ENCODE peak calls at places on chromosomes 6 and 20, in eight cellular contexts. O is IMR-90; V is AG04450; F is aorta; X is endothelial cell of umbilical vein; E is GM23248; Q is CD8-positive, alpha-beta memory T cell; S is PC-3. G is an unnamed sample.

GRCh38 chr20:6925744-6926278 is 158.3 kb downstream of the BMP2 start:
- DNase-seq in O (no peak), V (no peak), F (no peak), X (no peak), E (no peak), Q (no peak), S (no peak), G (no peak)

GRCh38 chr6:12371641-12372146 is 81.5 kb downstream of the EDN1 start:
- DNase-seq in O (peak), V (no peak), F (no peak), X (peak), E (peak), Q (no peak), S (peak), G (peak)

GRCh38 chr20:4808872-4809271 is 87.2 kb downstream of the PRND start:
- DNase-seq in O (peak), V (no peak), F (no peak), X (no peak), E (peak), Q (no peak), S (no peak), G (peak)

GRCh38 chr20:36408219-36408618 is 102.1 kb downstream of the DLGAP4 start:
- DNase-seq in O (peak), V (no peak), F (no peak), X (peak), E (peak), Q (no peak), S (peak), G (peak)

GRCh38 chr20:55057779-55058415 is 582.5 kb downstream of the DOK5 start:
- DNase-seq in O (no peak), V (no peak), F (no peak), X (no peak), E (no peak), Q (no peak), S (no peak), G (no peak)

GRCh38 chr6:43005844-43006243 is 7.9 kb downstream of the MEA1 start:
- DNase-seq in O (no peak), V (no peak), F (no peak), X (no peak), E (no peak), Q (no peak), S (no peak), G (no peak)

GRCh38 chr6:36590237-36590636 is 3.9 kb upstream of the SRSF3 start:
- DNase-seq in O (peak), V (peak), F (no peak), X (no peak), E (peak), Q (no peak), S (peak), G (peak)

GRCh38 chr6:33695451-33695855 is 16.0 kb downstream of the UQCC2 start:
- DNase-seq in O (no peak), V (no peak), F (no peak), X (no peak), E (peak), Q (no peak), S (no peak), G (no peak)

GRCh38 chr6:3159805-3160781 is 2.7 kb upstream of the TUBB2A start:
- DNase-seq in O (no peak), V (no peak), F (no peak), X (no peak), E (no peak), Q (peak), S (peak), G (no peak)

GRCh38 chr6:16868968-16869367 is 107.7 kb upstream of the ATXN1 start:
- DNase-seq in O (peak), V (no peak), F (no peak), X (no peak), E (no peak), Q (no peak), S (peak), G (peak)

GRCh38 chr6:53041356-53041755 is 23.8 kb upstream of the FBXO9 start:
- DNase-seq in O (peak), V (no peak), F (no peak), X (no peak), E (peak), Q (no peak), S (peak), G (peak)

GRCh38 chr20:50111120-50111828 is 1.7 kb downstream of the UBE2V1 start:
- DNase-seq in O (peak), V (no peak), F (no peak), X (no peak), E (peak), Q (no peak), S (peak), G (peak)

GRCh38 chr6:129683606-129684322 is 26.2 kb downstream of the ARHGAP18 start:
- DNase-seq in O (peak), V (peak), F (peak), X (peak), E (peak), Q (peak), S (peak), G (peak)

GRCh38 chr6:136324981-136325380 is 35.3 kb upstream of the BCLAF1 start:
- DNase-seq in O (no peak), V (no peak), F (no peak), X (no peak), E (no peak), Q (no peak), S (no peak), G (no peak)

GRCh38 chr6:44452725-44453124 is 65.2 kb downstream of the CDC5L start:
- DNase-seq in O (peak), V (peak), F (no peak), X (peak), E (peak), Q (no peak), S (peak), G (peak)

GRCh38 chr6:36130672-36131516 is 581 bp downstream of the MAPK13 start:
- DNase-seq in O (no peak), V (no peak), F (no peak), X (no peak), E (peak), Q (peak), S (peak), G (no peak)

GRCh38 chr6:99079058-99079457 is 131.3 kb upstream of the FBXL4 start:
- DNase-seq in O (no peak), V (no peak), F (no peak), X (no peak), E (no peak), Q (no peak), S (no peak), G (no peak)

GRCh38 chr20:57476073-57476526 is 48.8 kb downstream of the CTCFL start:
- DNase-seq in O (no peak), V (no peak), F (no peak), X (peak), E (no peak), Q (no peak), S (no peak), G (no peak)

GRCh38 chr6:14286144-14286543 is 168.6 kb downstream of the CD83 start:
- DNase-seq in O (peak), V (peak), F (peak), X (no peak), E (peak), Q (no peak), S (peak), G (peak)

GRCh38 chr6:153485072-153485471 is 354.0 kb upstream of the RGS17 start:
- DNase-seq in O (no peak), V (no peak), F (no peak), X (no peak), E (no peak), Q (no peak), S (no peak), G (no peak)

GRCh38 chr20:58130574-58130973 is 97.9 kb downstream of the ANKRD60 start:
- DNase-seq in O (no peak), V (no peak), F (no peak), X (no peak), E (no peak), Q (no peak), S (no peak), G (no peak)

GRCh38 chr6:108801331-108801730 is 46.9 kb upstream of the ARMC2 start:
- DNase-seq in O (no peak), V (no peak), F (no peak), X (no peak), E (no peak), Q (no peak), S (no peak), G (no peak)

GRCh38 chr20:21706345-21707195 is 1.1 kb downstream of the PAX1 start:
- DNase-seq in O (no peak), V (no peak), F (no peak), X (no peak), E (no peak), Q (no peak), S (no peak), G (no peak)

GRCh38 chr20:24668791-24669190 is 199.4 kb downstream of the SYNDIG1 start:
- DNase-seq in O (no peak), V (no peak), F (no peak), X (no peak), E (no peak), Q (no peak), S (no peak), G (no peak)

GRCh38 chr20:15146948-15147347 is 809.5 kb upstream of the FLRT3 start:
- DNase-seq in O (no peak), V (no peak), F (no peak), X (no peak), E (no peak), Q (no peak), S (no peak), G (no peak)

GRCh38 chr20:63706852-63707557 is 771 bp downstream of the ARFRP1 start:
- DNase-seq in O (peak), V (no peak), F (peak), X (peak), E (peak), Q (peak), S (peak), G (peak)

GRCh38 chr6:116251568-116252384 is 2.1 kb downstream of the TSPYL4 start:
- DNase-seq in O (peak), V (no peak), F (no peak), X (peak), E (peak), Q (no peak), S (no peak), G (peak)

GRCh38 chr6:159375014-159375413 is 205.8 kb downstream of the FNDC1 start:
- DNase-seq in O (no peak), V (no peak), F (no peak), X (no peak), E (no peak), Q (no peak), S (no peak), G (no peak)

GRCh38 chr6:157222201-157222981 is 100.9 kb downstream of the TMEM242 start:
- DNase-seq in O (no peak), V (no peak), F (no peak), X (no peak), E (no peak), Q (no peak), S (no peak), G (no peak)

GRCh38 chr20:31913431-31914157 is 38.3 kb downstream of the PDRG1 start:
- DNase-seq in O (no peak), V (no peak), F (no peak), X (no peak), E (no peak), Q (no peak), S (no peak), G (no peak)

GRCh38 chr20:42530855-42531674 is 658.6 kb downstream of the PTPRT start:
- DNase-seq in O (no peak), V (no peak), F (no peak), X (no peak), E (peak), Q (no peak), S (peak), G (peak)

GRCh38 chr20:36085686-36086267 is 68.8 kb upstream of the EPB41L1 start:
- DNase-seq in O (peak), V (no peak), F (peak), X (no peak), E (peak), Q (no peak), S (peak), G (peak)

GRCh38 chr6:33324139-33324538 is 6.6 kb upstream of the ZBTB22 start:
- DNase-seq in O (no peak), V (no peak), F (no peak), X (no peak), E (no peak), Q (no peak), S (no peak), G (no peak)

GRCh38 chr6:160421854-160422253 is 73.7 kb downstream of the SLC22A3 start:
- DNase-seq in O (no peak), V (no peak), F (peak), X (no peak), E (peak), Q (no peak), S (no peak), G (peak)

GRCh38 chr6:79605061-79605460 is 26.1 kb upstream of the SH3BGRL2 start:
- DNase-seq in O (peak), V (no peak), F (no peak), X (no peak), E (no peak), Q (peak), S (no peak), G (no peak)

GRCh38 chr6:138105880-138106664 is 1.1 kb downstream of the PERP start:
- DNase-seq in O (peak), V (no peak), F (no peak), X (peak), E (peak), Q (no peak), S (peak), G (peak)

GRCh38 chr6:138106665-138107077 is 548 bp downstream of the PERP start:
- DNase-seq in O (no peak), V (no peak), F (no peak), X (no peak), E (no peak), Q (no peak), S (no peak), G (no peak)

GRCh38 chr6:138103876-138104275 is 3.3 kb downstream of the PERP start:
- DNase-seq in O (no peak), V (no peak), F (no peak), X (no peak), E (no peak), Q (no peak), S (no peak), G (no peak)

GRCh38 chr6:138105446-138105845 is 1.8 kb downstream of the PERP start:
- DNase-seq in O (no peak), V (no peak), F (no peak), X (no peak), E (no peak), Q (no peak), S (peak), G (no peak)

DNA sequence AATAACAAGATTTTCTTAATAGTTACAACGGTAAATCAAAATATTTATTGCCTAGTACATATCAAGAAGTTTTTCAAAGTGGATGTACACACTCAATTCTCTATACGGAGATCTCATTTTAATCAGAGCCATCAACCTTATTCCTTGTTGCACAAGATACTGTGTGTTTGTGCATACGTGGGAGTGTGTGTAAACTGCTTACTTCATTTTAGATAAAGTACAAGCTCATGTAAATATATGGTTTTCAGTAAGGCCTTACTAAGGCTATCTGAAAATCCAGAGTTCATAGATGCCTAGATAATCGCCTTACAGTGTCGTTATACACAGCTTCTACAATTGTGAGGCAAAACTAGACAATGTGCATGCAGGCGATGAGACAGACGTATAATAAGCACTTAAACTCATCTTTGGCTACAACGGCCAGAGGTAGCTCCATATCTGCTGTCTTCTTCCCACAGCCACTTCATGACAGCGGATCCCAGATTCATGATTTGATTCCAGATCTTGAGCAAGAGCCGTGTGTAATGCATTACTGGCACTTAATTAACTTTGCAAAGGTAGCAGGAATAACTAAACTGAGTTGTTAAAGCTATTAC is 2.5 kb downstream of the PERP start:
- DNase-seq in O (no peak), V (no peak), F (no peak), X (no peak), E (no peak), Q (no peak), S (no peak), G (no peak)
- H3K4me3 ChIP-seq in O (peak), V (peak), F (no peak), X (no peak), E (no peak), Q (no peak), S (peak), G (no peak)

DNA sequence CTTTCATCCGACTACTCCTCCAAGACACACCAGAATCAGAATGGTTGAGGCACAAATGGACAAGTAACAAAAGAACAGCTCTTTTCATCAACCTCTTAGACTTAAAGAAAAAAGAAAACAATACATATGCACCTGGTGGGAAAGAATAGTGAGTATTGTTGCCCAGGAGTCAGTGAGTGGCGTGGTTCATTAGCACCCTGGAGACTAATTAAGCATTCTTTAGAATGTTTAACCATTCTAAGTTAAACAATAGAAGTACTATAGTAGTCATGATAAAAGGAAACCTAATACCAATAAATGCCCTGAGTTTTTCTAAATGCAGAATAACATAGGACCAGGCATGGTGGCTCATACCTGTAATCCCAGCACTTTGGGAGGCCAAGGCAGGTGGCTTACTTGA is 16.9 kb downstream of the ZNF292 start:
- DNase-seq in O (no peak), V (no peak), F (no peak), X (no peak), E (no peak), Q (no peak), S (no peak), G (no peak)
- H3K4me3 ChIP-seq in O (no peak), V (no peak), F (no peak), X (no peak), E (no peak), Q (no peak), S (no peak), G (no peak)

GRCh38 chr6:170248111-170248805 is 42.6 kb downstream of the DLL1 start:
- DNase-seq in O (no peak), V (no peak), F (peak), X (no peak), E (peak), Q (no peak), S (no peak), G (no peak)
- H3K4me3 ChIP-seq in O (no peak), V (no peak), F (no peak), X (no peak), E (no peak), Q (no peak), S (no peak), G (no peak)

DNA sequence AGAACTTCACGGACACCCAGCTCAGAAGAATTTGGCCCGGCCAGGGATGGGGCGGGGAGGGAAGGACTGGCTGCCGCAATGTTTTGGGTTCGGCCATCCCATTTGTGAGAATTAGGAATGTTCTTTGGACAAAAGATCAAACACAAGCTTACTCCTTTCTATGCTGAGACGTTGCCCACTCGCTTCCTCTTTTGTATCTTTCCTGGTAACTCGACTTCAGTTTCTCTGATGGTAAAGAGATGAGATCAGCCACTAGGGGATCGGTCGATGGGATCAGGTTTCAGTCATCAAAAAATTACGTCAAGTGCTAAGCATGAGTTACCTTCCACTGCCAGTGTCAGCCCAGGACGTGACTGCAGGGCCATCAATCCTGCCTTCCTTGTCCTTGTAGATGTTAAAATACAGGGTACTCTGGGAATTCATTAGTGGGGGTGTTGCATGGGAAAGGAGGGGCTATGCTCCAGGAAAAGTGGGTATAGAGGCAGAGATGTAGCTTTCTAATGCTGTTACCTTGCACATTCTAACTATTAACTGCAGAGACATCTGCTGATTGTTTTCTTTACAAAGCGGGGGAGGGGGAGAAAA is 190.2 kb downstream of the TSHZ2 start:
- DNase-seq in O (peak), V (no peak), F (peak), X (no peak), E (peak), Q (no peak), S (peak), G (peak)
- H3K4me3 ChIP-seq in O (no peak), V (no peak), F (no peak), X (no peak), E (peak), Q (no peak), S (peak), G (no peak)

DNA sequence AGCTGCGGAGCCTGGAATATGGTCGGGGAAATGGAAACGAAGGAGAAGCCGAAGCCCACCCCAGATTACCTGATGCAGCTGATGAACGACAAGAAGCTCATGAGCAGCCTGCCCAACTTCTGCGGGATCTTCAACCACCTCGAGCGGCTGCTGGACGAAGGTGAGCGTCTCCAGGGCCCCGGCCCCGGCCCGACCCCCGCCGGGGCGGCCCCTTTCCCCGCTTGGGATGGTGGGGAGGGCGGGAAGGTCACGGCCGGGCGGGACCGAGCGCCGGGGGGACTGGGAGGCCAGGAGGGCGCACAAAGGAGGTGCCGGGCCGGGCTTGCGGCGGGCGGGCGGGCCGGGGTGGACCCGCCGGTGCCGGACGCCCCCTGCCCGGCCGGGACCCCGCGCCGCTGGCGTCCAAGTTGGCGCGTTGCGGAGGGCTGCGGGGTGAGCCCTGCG is 680 bp downstream of the QKI start:
- DNase-seq in O (no peak), V (no peak), F (peak), X (no peak), E (no peak), Q (peak), S (no peak), G (no peak)
- H3K4me3 ChIP-seq in O (peak), V (peak), F (peak), X (peak), E (peak), Q (no peak), S (peak), G (peak)

GRCh38 chr6:31680226-31680840 is 534 bp downstream of the LY6G5C start:
- DNase-seq in O (no peak), V (no peak), F (no peak), X (no peak), E (no peak), Q (no peak), S (no peak), G (no peak)
- H3K4me3 ChIP-seq in O (no peak), V (peak), F (no peak), X (no peak), E (peak), Q (peak), S (peak), G (peak)

DNA sequence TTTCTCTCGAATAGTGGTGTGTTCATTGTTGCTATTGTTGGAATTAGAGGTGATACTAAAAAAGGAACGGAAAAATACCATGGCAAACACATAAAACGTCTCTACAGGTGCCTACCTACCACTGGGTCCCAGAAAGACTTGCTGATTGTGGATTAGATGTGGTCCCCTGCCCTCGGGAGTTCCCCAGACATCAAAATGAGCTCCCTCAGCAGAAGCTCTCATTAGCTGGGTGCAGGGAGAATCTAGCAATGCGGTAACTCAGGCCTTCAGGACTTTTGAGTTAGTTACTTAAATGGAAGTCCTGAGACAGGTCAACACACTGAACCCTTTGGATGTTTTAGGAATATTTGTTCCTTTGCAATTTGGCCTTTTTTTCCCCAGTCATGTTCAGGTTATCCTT is 6.1 kb downstream of the IRF4 start:
- DNase-seq in O (no peak), V (no peak), F (no peak), X (no peak), E (no peak), Q (no peak), S (no peak), G (no peak)
- H3K4me3 ChIP-seq in O (no peak), V (no peak), F (no peak), X (no peak), E (no peak), Q (no peak), S (no peak), G (no peak)